ENCODE peak calls at places on chromosomes 11 and 22, in eight cellular contexts. P, Z, S, D, T, Q, C and V are unnamed samples.

GRCh38 chr22:43014062-43014875 is 680 bp downstream of the PACSIN2 start:
- DNase-seq in P (no peak), Z (peak; percentile 56), S (peak; percentile 86), D (peak; percentile 45), T (no peak), Q (no peak), C (no peak), V (no peak)

GRCh38 chr11:21949741-21950413 is 243.0 kb upstream of the ANO5 start:
- DNase-seq in P (no peak), Z (no peak), S (peak; percentile 18), D (no peak), T (no peak), Q (no peak), C (no peak), V (no peak)

GRCh38 chr11:47534707-47535251 is 18.2 kb downstream of the CELF1 start:
- DNase-seq in P (no peak), Z (no peak), S (no peak), D (no peak), T (no peak), Q (no peak), C (no peak), V (no peak)

GRCh38 chr11:75376175-75376574 is 23.1 kb upstream of the RPS3 start:
- DNase-seq in P (no peak), Z (no peak), S (no peak), D (no peak), T (no peak), Q (no peak), C (no peak), V (no peak)

GRCh38 chr11:10807629-10808552 is 835 bp downstream of the EIF4G2 start:
- DNase-seq in P (no peak), Z (peak; percentile 61), S (peak; percentile 88), D (peak; percentile 50), T (no peak), Q (peak; percentile 10), C (peak; percentile 37), V (peak; percentile 85)

GRCh38 chr11:119580751-119581150 is 148.2 kb downstream of the NECTIN1 start:
- DNase-seq in P (no peak), Z (no peak), S (no peak), D (no peak), T (no peak), Q (no peak), C (no peak), V (no peak)

GRCh38 chr11:28461338-28461737 is 353.1 kb downstream of the METTL15 start:
- DNase-seq in P (peak; percentile 8), Z (no peak), S (no peak), D (peak; percentile 40), T (no peak), Q (no peak), C (peak; percentile 71), V (no peak)

GRCh38 chr11:33778682-33779081 is 4.4 kb upstream of the FBXO3 start:
- DNase-seq in P (peak; percentile 51), Z (no peak), S (peak; percentile 61), D (peak; percentile 84), T (no peak), Q (no peak), C (peak; percentile 83), V (no peak)

GRCh38 chr11:119323532-119324033 is 6.7 kb upstream of the MCAM start:
- DNase-seq in P (no peak), Z (peak; percentile 90), S (peak; percentile 86), D (peak; percentile 93), T (peak; percentile 45), Q (no peak), C (peak; percentile 66), V (peak; percentile 82)

GRCh38 chr11:31817621-31818493 is 6.7 kb upstream of the PAX6 start:
- DNase-seq in P (no peak), Z (peak; percentile 38), S (peak; percentile 35), D (no peak), T (no peak), Q (no peak), C (no peak), V (peak; percentile 54)

GRCh38 chr22:50473855-50474671 is 772 bp downstream of the SBF1 start:
- DNase-seq in P (no peak), Z (peak; percentile 75), S (peak; percentile 49), D (peak; percentile 71), T (no peak), Q (no peak), C (peak; percentile 67), V (no peak)

GRCh38 chr11:20337526-20338154 is 25.9 kb upstream of the HTATIP2 start:
- DNase-seq in P (no peak), Z (peak; percentile 31), S (peak; percentile 77), D (peak; percentile 19), T (no peak), Q (no peak), C (peak; percentile 11), V (no peak)